ENCODE peak calls at places on chromosomes 12 and 14, in ten cellular contexts. O, Z, K, L, E, M, X, N, S and D are unnamed samples.

GRCh38 chr12:31204995-31205582 is 120.9 kb downstream of the SINHCAF start:
- DNase-seq in O (no peak), Z (no peak), K (no peak), L (no peak), E (peak), M (no peak), X (no peak), N (no peak), S (peak), D (peak)

GRCh38 chr14:61444215-61444768 is 122.9 kb downstream of the PRKCH start:
- DNase-seq in O (peak), Z (no peak), K (no peak), L (no peak), E (no peak), M (no peak), X (peak), N (no peak), S (no peak), D (no peak)

GRCh38 chr14:102923201-102923919 is 897 bp downstream of the AMN start:
- DNase-seq in O (no peak), Z (no peak), K (no peak), L (no peak), E (no peak), M (no peak), X (no peak), N (no peak), S (no peak), D (no peak)

GRCh38 chr14:43651896-43652295 is 855.2 kb downstream of the FSCB start:
- DNase-seq in O (no peak), Z (no peak), K (no peak), L (no peak), E (no peak), M (no peak), X (no peak), N (no peak), S (no peak), D (no peak)

GRCh38 chr14:99616832-99617488 is 13.0 kb upstream of the CCDC85C start:
- DNase-seq in O (no peak), Z (no peak), K (no peak), L (no peak), E (no peak), M (no peak), X (no peak), N (no peak), S (no peak), D (no peak)

GRCh38 chr14:67423424-67423823 is 11.5 kb upstream of the PLEK2 start:
- DNase-seq in O (no peak), Z (no peak), K (no peak), L (no peak), E (no peak), M (no peak), X (no peak), N (no peak), S (no peak), D (no peak)

GRCh38 chr12:116687888-116688287 is 50.0 kb downstream of the SPRING1 start:
- DNase-seq in O (no peak), Z (no peak), K (no peak), L (peak), E (peak), M (peak), X (no peak), N (peak), S (no peak), D (peak)

GRCh38 chr12:120121343-120121742 is 4.8 kb upstream of the RAB35 start:
- DNase-seq in O (no peak), Z (no peak), K (no peak), L (no peak), E (no peak), M (no peak), X (no peak), N (no peak), S (no peak), D (no peak)

GRCh38 chr12:103855036-103855712 is 14.1 kb upstream of the NT5DC3 start:
- DNase-seq in O (no peak), Z (no peak), K (peak), L (no peak), E (peak), M (no peak), X (no peak), N (no peak), S (peak), D (peak)

GRCh38 chr12:22321620-22322019 is 12.9 kb downstream of the ST8SIA1 start:
- DNase-seq in O (no peak), Z (no peak), K (no peak), L (no peak), E (no peak), M (no peak), X (no peak), N (no peak), S (peak), D (peak)

GRCh38 chr14:33186656-33187055 is 248.0 kb downstream of the NPAS3 start:
- DNase-seq in O (no peak), Z (no peak), K (no peak), L (no peak), E (no peak), M (no peak), X (no peak), N (no peak), S (no peak), D (peak)

GRCh38 chr12:15116073-15116472 is 105.1 kb downstream of the RERG start:
- DNase-seq in O (no peak), Z (no peak), K (no peak), L (no peak), E (no peak), M (no peak), X (no peak), N (no peak), S (no peak), D (no peak)